ENCODE peak calls at places on chromosomes 3 and 15, in four cellular contexts. G, J, S and A are unnamed samples.

GRCh38 chr3:157865449-157865862 is 240.8 kb downstream of the SHOX2 start:
- DNase-seq in G (peak; percentile 19), J (peak; percentile 48), S (peak; percentile 65), A (peak; percentile 53)

GRCh38 chr15:43941555-43941954 is 114.8 kb downstream of the WDR76 start:
- DNase-seq in G (no peak), J (no peak), S (no peak), A (no peak)

GRCh38 chr3:41464858-41465257 is 265.6 kb downstream of the CTNNB1 start:
- DNase-seq in G (peak; percentile 10), J (no peak), S (no peak), A (no peak)

GRCh38 chr3:188554404-188554803 is 400.4 kb downstream of the LPP start:
- DNase-seq in G (no peak), J (no peak), S (no peak), A (no peak)

GRCh38 chr3:175212896-175213295 is 353.8 kb downstream of the NAALADL2 start:
- DNase-seq in G (peak; percentile 25), J (no peak), S (no peak), A (no peak)

GRCh38 chr3:58104712-58105111 is 96.5 kb downstream of the FLNB start:
- DNase-seq in G (no peak), J (no peak), S (no peak), A (no peak)

GRCh38 chr3:39126532-39127071 is 19.1 kb downstream of the TTC21A start:
- DNase-seq in G (peak; percentile 78), J (peak; percentile 52), S (peak; percentile 27), A (peak; percentile 61)

GRCh38 chr3:13834258-13835035 is 45.4 kb downstream of the WNT7A start:
- DNase-seq in G (no peak), J (no peak), S (no peak), A (no peak)

GRCh38 chr15:43749690-43750345 is 3.6 kb downstream of the PDIA3 start:
- DNase-seq in G (peak; percentile 10), J (peak; percentile 51), S (no peak), A (no peak)

GRCh38 chr3:171458857-171459129 is 1.4 kb downstream of the TNIK start:
- DNase-seq in G (no peak), J (no peak), S (no peak), A (no peak)

GRCh38 chr3:153595186-153595815 is 433.3 kb downstream of the RAP2B start:
- DNase-seq in G (peak; percentile 64), J (no peak), S (no peak), A (no peak)

GRCh38 chr3:120791010-120791409 is 48.5 kb downstream of the GTF2E1 start:
- DNase-seq in G (no peak), J (no peak), S (no peak), A (no peak)

GRCh38 chr15:91384189-91384720 is 284.2 kb downstream of the SV2B start:
- DNase-seq in G (no peak), J (no peak), S (no peak), A (no peak)

GRCh38 chr15:91383532-91383931 is 283.5 kb downstream of the SV2B start:
- DNase-seq in G (no peak), J (no peak), S (no peak), A (no peak)

GRCh38 chr15:91376016-91376415 is 276.0 kb downstream of the SV2B start:
- DNase-seq in G (peak; percentile 21), J (no peak), S (no peak), A (no peak)

GRCh38 chr15:91385301-91385700 is 285.2 kb downstream of the SV2B start:
- DNase-seq in G (peak; percentile 29), J (no peak), S (no peak), A (no peak)

DNA sequence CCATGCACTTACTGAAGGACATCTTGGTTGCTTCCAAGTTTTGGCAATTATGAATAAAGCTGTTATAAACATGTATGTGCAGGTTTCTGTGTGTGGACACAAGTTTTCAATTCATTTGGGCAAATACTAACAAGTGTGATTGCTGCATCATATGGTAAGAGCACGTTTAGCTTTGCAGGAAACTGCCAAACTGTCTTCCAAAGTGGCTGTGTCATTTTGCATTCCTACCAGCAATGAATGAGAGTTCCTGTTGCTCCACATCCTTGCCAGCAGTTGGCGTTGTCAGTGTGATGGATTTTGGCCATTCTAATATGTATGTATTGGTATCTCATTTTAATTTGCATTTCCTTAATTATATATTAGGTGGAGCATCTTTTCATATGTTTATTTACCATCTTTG is 280.1 kb downstream of the SV2B start:
- DNase-seq in G (no peak), J (no peak), S (no peak), A (no peak)
- TF ChIP-seq CTCF in G (no peak), J (no peak), S (no peak), A (no peak)

GRCh38 chr3:71784201-71784913 is 591 bp downstream of the PROK2 start:
- DNase-seq in G (no peak), J (no peak), S (no peak), A (no peak)
- H3K4me3 ChIP-seq in G (peak overlapping the region; percentile 40), J (peak overlapping the region; percentile 39), S (no peak overlapping the region), A (no peak overlapping the region)

GRCh38 chr3:30310251-30310954 is 296.0 kb upstream of the TGFBR2 start:
- DNase-seq in G (peak; percentile 89), J (no peak), S (no peak), A (no peak)
- H3K4me1 ChIP-seq in G (no peaks in the 10 kb centered on the region), J (peaks cover 4% of the 10 kb centered on the region), S (no peaks in the 10 kb centered on the region), A (no peaks in the 10 kb centered on the region)

DNA sequence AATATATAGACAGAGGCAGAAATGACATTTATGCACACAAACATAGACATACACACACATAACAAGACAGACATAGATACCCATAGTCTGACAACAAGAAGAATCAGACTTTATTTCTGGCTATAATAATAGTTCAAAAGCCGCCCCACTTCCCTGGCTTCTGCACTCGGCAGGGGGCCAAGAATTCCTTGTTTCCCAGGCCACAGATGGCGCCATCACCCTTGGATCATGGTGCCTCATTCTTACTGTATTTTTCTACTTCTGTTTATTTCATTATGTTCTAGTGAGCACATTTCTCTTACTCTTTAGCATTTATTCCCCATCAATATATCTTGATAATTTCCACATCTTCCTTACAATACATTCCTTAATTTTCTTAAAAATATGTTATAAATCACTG is 387.5 kb downstream of the NLGN1 start:
- DNase-seq in G (no peak), J (no peak), S (no peak), A (no peak)
- TF ChIP-seq CTCF in G (no peak), J (no peak), S (no peak), A (no peak)

GRCh38 chr15:101489633-101490407 is at the start of gene PCSK6:
- DNase-seq in G (peak; percentile 28), J (no peak), S (no peak), A (peak; percentile 83)
- H3K4me3 ChIP-seq in G (peak within 1 kb of the TSS; percentile 35), J (peak within 1 kb of the TSS; percentile 40), S (no peak within 1 kb of the TSS), A (peak within 1 kb of the TSS; percentile 69)

GRCh38 chr3:114902691-114903101 is 244.4 kb downstream of the ZBTB20 start:
- DNase-seq in G (no peak), J (no peak), S (no peak), A (peak; percentile 21)
- H3K4me1 ChIP-seq in G (peaks cover 11% of the 10 kb centered on the region), J (peaks cover 12% of the 10 kb centered on the region), S (peaks cover 33% of the 10 kb centered on the region), A (peaks cover 17% of the 10 kb centered on the region)

GRCh38 chr15:75578206-75578947 is 738 bp downstream of the PTPN9 start:
- DNase-seq in G (no peak), J (peak; percentile 62), S (no peak), A (no peak)

GRCh38 chr15:75584121-75584520 is 5.0 kb upstream of the PTPN9 start:
- DNase-seq in G (no peak), J (no peak), S (no peak), A (no peak)

GRCh38 chr15:75583689-75584088 is 4.6 kb upstream of the PTPN9 start:
- DNase-seq in G (no peak), J (no peak), S (no peak), A (no peak)

GRCh38 chr15:75577401-75578205 is 1.5 kb downstream of the PTPN9 start:
- DNase-seq in G (peak; percentile 32), J (no peak), S (no peak), A (no peak)

DNA sequence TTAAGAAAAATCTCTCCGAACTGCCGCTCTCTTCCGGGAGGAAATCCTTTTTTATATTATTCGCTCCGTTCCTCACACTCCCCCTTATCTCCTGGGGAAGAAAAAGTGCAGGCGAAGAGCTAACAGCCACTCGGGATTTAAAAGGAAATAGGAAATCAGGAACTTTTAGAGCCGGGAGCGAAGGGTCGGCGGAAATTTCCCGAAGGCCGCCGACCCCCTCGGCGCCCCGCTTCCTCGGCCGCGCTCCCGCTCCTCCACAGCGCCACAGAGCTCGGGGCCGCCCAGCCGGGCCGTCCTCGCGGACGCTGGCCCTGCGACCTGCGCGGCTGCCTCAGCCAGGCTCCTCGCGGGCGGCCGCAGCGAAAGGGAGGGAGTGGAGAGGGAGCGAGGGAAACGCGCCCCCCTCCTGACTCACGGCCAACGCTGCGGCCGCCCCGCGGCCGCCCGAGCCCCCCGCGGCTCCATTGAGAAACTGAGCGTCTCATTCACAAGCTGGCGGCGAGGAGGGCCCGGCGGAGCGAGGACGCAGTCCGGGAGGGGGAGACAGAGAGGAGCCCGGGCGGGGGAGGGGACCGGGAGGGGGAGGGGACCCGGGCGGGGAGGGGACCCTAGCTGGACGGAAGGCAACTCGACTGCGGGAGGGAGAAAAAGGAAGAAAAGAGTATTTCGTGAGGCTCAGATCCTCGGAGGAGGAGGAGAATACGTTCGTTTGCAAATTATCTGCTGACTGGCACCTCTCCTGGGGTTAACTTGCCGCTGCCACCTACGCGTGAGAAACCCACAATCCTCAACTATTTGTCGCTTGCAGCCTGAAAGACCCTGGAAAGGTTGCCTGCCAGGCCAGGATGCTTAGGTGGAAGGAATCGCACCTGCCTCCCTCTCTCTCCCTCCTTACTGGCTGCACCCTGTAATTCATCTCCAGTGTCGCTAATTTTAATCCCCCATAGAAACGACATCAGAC is at the start of gene PTPN9:
- DNase-seq in G (peak; percentile 85), J (peak; percentile 85), S (peak; percentile 94), A (peak; percentile 82)
- TF ChIP-seq CTCF in G (peak; percentile 38), J (peak; percentile 58), S (peak; percentile 29), A (peak; percentile 72)

DNA sequence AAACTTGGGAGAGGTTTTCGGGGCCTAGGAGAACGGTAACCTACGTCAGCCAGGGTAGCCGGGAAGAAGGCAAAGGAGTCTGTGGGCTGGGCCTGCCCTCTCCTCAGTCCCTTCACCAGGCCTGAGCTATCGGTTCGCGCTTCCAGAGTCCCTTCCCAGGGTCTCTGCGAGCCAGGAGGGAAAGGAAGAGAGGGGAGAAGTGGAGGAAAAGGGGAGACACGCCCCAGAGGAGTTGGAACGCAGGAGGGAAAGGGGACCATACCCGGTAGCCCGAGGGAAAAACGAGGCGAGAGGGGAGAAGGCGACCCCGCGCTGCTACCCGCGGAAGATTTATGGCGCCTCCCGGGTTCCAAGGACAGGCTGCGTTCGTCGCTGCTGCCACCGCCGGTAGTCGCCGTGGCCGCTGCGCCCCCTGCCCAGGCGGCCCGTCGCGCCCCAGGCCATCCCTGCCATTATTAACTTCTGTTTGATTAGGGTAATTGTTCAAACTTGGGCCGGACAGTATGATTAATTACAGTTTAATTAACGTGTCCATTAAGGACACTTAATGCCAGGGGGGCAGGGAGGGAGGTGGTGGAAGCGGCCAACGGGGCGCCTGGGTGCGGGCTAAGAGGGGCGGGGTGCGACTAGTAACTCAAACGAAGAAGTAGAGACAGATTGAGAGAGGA is 3.4 kb upstream of the SKOR1 start:
- DNase-seq in G (no peak), J (no peak), S (peak; percentile 29), A (no peak)
- H3K4me3 ChIP-seq in G (no peak overlapping the region), J (no peak overlapping the region), S (no peak overlapping the region), A (no peak overlapping the region)

GRCh38 chr3:152390647-152391046 is 121.9 kb downstream of the MBNL1 start:
- DNase-seq in G (no peak), J (no peak), S (no peak), A (no peak)
- H3K4me1 ChIP-seq in G (peaks cover 27% of the 10 kb centered on the region), J (peaks cover 84% of the 10 kb centered on the region), S (peaks cover 12% of the 10 kb centered on the region), A (peaks cover 62% of the 10 kb centered on the region)